ENCODE peak calls at places on chromosomes 11 and 22, in five cellular contexts. G, Y, B, Q and U are unnamed samples.

GRCh38 chr22:35315141-35315854 is 15.6 kb downstream of the TOM1 start:
- DNase-seq in G (no peak), Y (no peak), B (no peak), Q (no peak), U (no peak)

GRCh38 chr22:46695346-46696224 is 42.5 kb downstream of the CERK start:
- DNase-seq in G (no peak), Y (peak), B (no peak), Q (no peak), U (no peak)

GRCh38 chr22:26800858-26801257 is 143.5 kb downstream of the MIAT start:
- DNase-seq in G (no peak), Y (peak), B (no peak), Q (peak), U (no peak)

GRCh38 chr11:100208207-100208606 is 478.9 kb upstream of the ARHGAP42 start:
- DNase-seq in G (no peak), Y (no peak), B (no peak), Q (no peak), U (no peak)

GRCh38 chr11:83871013-83871412 is 584.8 kb upstream of the CCDC90B start:
- DNase-seq in G (no peak), Y (no peak), B (peak), Q (no peak), U (no peak)

GRCh38 chr11:115452245-115452644 is 52.0 kb downstream of the CADM1 start:
- DNase-seq in G (no peak), Y (no peak), B (peak), Q (no peak), U (no peak)

GRCh38 chr11:117092951-117093590 is 5.2 kb downstream of the SIK3 start:
- DNase-seq in G (no peak), Y (no peak), B (no peak), Q (no peak), U (no peak)

GRCh38 chr22:22099833-22100812 is 117.5 kb upstream of the TOP3B start:
- DNase-seq in G (no peak), Y (no peak), B (no peak), Q (peak), U (peak)

GRCh38 chr22:26354707-26355106 is 74.4 kb upstream of the ASPHD2 start:
- DNase-seq in G (no peak), Y (no peak), B (no peak), Q (no peak), U (no peak)

GRCh38 chr11:30586251-30587144 is at the start of gene MPPED2:
- DNase-seq in G (no peak), Y (peak), B (no peak), Q (peak), U (peak)

GRCh38 chr11:93849751-93850584 is 450 bp downstream of the VSTM5 start:
- DNase-seq in G (no peak), Y (peak), B (no peak), Q (peak), U (no peak)

GRCh38 chr11:76236092-76237026 is 30.1 kb upstream of the WNT11 start:
- DNase-seq in G (no peak), Y (peak), B (no peak), Q (peak), U (peak)

GRCh38 chr22:22060200-22061084 is 77.9 kb upstream of the TOP3B start:
- DNase-seq in G (no peak), Y (peak), B (peak), Q (peak), U (peak)

GRCh38 chr22:35354068-35354467 is 26.8 kb upstream of the HMOX1 start:
- DNase-seq in G (no peak), Y (no peak), B (no peak), Q (no peak), U (no peak)

GRCh38 chr22:32325811-32326237 is 31.8 kb upstream of the RFPL3 start:
- DNase-seq in G (no peak), Y (no peak), B (no peak), Q (no peak), U (no peak)

GRCh38 chr22:32380991-32381390 is 23.3 kb downstream of the RFPL3 start:
- DNase-seq in G (no peak), Y (no peak), B (no peak), Q (no peak), U (no peak)

GRCh38 chr11:33737362-33737821 is 1.2 kb upstream of the CD59 start:
- DNase-seq in G (no peak), Y (no peak), B (no peak), Q (peak), U (no peak)

GRCh38 chr11:94150704-94151103 is 22.1 kb downstream of the PANX1 start:
- DNase-seq in G (no peak), Y (no peak), B (no peak), Q (peak), U (no peak)

GRCh38 chr11:19458231-19458630 is 217.5 kb upstream of the E2F8 start:
- DNase-seq in G (no peak), Y (no peak), B (no peak), Q (no peak), U (no peak)

GRCh38 chr22:37774728-37775127 is 33.0 kb upstream of the GCAT start:
- DNase-seq in G (no peak), Y (no peak), B (no peak), Q (no peak), U (no peak)

GRCh38 chr22:33787645-33788456 is 132.4 kb downstream of the LARGE1 start:
- DNase-seq in G (peak), Y (no peak), B (no peak), Q (no peak), U (no peak)

GRCh38 chr22:39559456-39560105 is 11.0 kb upstream of the CACNA1I start:
- DNase-seq in G (no peak), Y (peak), B (no peak), Q (peak), U (peak)

GRCh38 chr22:23067691-23068090 is 2.6 kb upstream of the GNAZ start:
- DNase-seq in G (no peak), Y (no peak), B (no peak), Q (no peak), U (no peak)

GRCh38 chr22:45896961-45897538 is 79.9 kb downstream of the WNT7B start:
- DNase-seq in G (no peak), Y (no peak), B (no peak), Q (no peak), U (no peak)

GRCh38 chr11:27861706-27862430 is 161.6 kb upstream of the BDNF start:
- DNase-seq in G (no peak), Y (no peak), B (no peak), Q (no peak), U (no peak)

GRCh38 chr11:34890812-34891211 is 25.4 kb downstream of the APIP start:
- DNase-seq in G (no peak), Y (peak), B (peak), Q (peak), U (no peak)

GRCh38 chr11:129955282-129955681 is 47.4 kb downstream of the PRDM10 start:
- DNase-seq in G (no peak), Y (no peak), B (no peak), Q (no peak), U (no peak)

GRCh38 chr11:120121914-120122473 is 15.9 kb downstream of the TRIM29 start:
- DNase-seq in G (no peak), Y (no peak), B (peak), Q (no peak), U (no peak)

GRCh38 chr11:2465201-2466068 is 20.6 kb downstream of the KCNQ1 start:
- DNase-seq in G (no peak), Y (no peak), B (no peak), Q (no peak), U (no peak)

GRCh38 chr11:117145393-117145761 is 1.3 kb downstream of the PAFAH1B2 start:
- DNase-seq in G (no peak), Y (peak), B (peak), Q (peak), U (peak)

GRCh38 chr22:23278883-23279675 is 98.8 kb downstream of the BCR start:
- DNase-seq in G (no peak), Y (no peak), B (no peak), Q (no peak), U (no peak)

GRCh38 chr11:55726715-55727324 is 46.4 kb upstream of the OR5D13 start:
- DNase-seq in G (no peak), Y (peak), B (no peak), Q (peak), U (peak)

GRCh38 chr11:119373917-119374631 is 7.4 kb downstream of the USP2 start:
- DNase-seq in G (no peak), Y (peak), B (peak), Q (peak), U (peak)

DNA sequence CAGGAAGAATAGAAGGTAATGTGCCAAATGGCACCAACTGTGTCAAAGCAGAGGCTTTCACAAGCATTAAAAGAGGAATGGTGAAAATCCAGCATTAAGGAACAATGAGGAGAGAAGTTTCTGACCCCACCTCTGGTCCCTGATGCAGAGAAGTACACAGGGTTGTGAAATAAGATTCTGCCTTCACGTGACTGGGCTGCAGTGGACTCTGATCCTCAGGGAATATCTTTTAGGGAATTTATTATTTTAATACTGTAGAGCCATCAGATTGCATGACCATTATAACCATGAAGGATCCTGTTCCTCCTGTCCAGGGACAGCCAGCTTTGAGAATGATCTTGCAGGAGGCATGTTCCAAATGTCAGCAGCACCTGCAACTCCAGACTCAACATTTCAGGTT is 74.4 kb upstream of the FAR1 start:
- DNase-seq in G (no peak), Y (no peak), B (no peak), Q (no peak), U (no peak)
- TF ChIP-seq FOXM1 in G (no peak), Y (no peak), B (no peak), Q (no peak), U (no peak)

DNA sequence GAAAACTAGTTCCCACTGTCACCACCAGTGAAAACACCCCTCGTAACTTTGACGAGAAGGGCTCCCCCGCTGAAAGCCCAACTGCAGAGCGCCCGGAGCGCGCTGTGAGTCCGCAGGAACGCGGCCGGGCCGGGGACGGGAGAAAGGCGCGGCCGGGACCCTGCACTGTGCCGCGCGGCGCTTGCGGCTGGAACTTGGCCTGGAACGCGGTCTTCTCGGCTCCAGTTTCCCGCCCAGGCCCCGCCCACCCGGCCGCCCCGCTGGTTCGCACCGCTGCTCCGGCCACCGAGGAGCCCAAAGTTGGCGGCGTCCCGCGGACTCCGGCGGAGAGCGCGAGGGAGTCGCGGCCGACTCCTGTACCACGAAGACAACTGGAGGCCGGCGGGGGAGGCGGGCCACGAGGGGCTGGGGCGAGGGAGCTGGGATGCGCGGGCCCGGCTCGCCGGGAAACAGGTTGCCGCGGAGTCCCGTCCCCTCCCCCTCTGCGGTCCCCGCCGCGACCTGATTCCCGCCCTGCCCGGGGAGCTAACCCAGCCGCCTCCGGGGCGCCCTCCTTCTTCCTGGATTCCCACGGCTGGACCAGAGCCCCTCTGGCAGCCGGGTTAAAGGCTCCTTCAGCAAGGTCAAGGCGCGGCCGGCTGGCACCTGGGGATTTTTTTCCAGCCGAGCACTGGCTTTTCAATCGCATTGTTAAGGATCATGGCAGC is 3.4 kb downstream of the TENM4 start:
- DNase-seq in G (no peak), Y (peak), B (no peak), Q (no peak), U (peak)
- TF ChIP-seq FOXM1 in G (no peak), Y (no peak), B (no peak), Q (no peak), U (no peak)

GRCh38 chr22:49627217-49628181 is 200.2 kb downstream of the BRD1 start:
- DNase-seq in G (no peak), Y (no peak), B (no peak), Q (no peak), U (no peak)

GRCh38 chr22:49629024-49629570 is 198.6 kb downstream of the BRD1 start:
- DNase-seq in G (no peak), Y (no peak), B (no peak), Q (no peak), U (no peak)

GRCh38 chr22:49624421-49625177 is 203.1 kb downstream of the BRD1 start:
- DNase-seq in G (no peak), Y (no peak), B (no peak), Q (no peak), U (no peak)

GRCh38 chr22:49628351-49629023 is 199.2 kb downstream of the BRD1 start:
- DNase-seq in G (no peak), Y (no peak), B (no peak), Q (no peak), U (no peak)

GRCh38 chr22:49626361-49627216 is 201.1 kb downstream of the BRD1 start:
- DNase-seq in G (no peak), Y (no peak), B (no peak), Q (no peak), U (no peak)
- TF ChIP-seq FOXM1 in G (no peak), Y (no peak), B (no peak), Q (no peak), U (no peak)

GRCh38 chr11:66322732-66323427 is 6.0 kb upstream of the CD248 start:
- DNase-seq in G (no peak), Y (no peak), B (no peak), Q (no peak), U (no peak)
- TF ChIP-seq FOXM1 in G (no peak), Y (no peak), B (no peak), Q (no peak), U (no peak)

GRCh38 chr11:107857550-107858216 is 904 bp downstream of the SLC35F2 start:
- DNase-seq in G (no peak), Y (no peak), B (no peak), Q (no peak), U (no peak)
- TF ChIP-seq FOXM1 in G (no peak), Y (no peak), B (no peak), Q (no peak), U (no peak)